ENCODE peak calls at places on chromosome X, in nine cellular contexts. One of them, this sample, is unnamed.

GRCh38 chrX:146278381-146278780 is 460.8 kb downstream of the SLITRK2 start:
- DNase-seq in lower leg skin: no peak
- DNase-seq in HFF-Myc: no peak
- DNase-seq in mesenchymal stem cell: no peak
- DNase-seq in GM23338: peak; percentile 40
- DNase-seq in left ventricle myocardium inferior: no peak
- DNase-seq in foreskin fibroblast: no peak
- DNase-seq in AG04450: no peak
- DNase-seq in GM12865: no peak
- DNase-seq in this sample: no peak

GRCh38 chrX:25013593-25014365 is 2.0 kb downstream of the ARX start:
- DNase-seq in lower leg skin: no peak
- DNase-seq in HFF-Myc: no peak
- DNase-seq in mesenchymal stem cell: no peak
- DNase-seq in GM23338: no peak
- DNase-seq in left ventricle myocardium inferior: no peak
- DNase-seq in foreskin fibroblast: no peak
- DNase-seq in AG04450: no peak
- DNase-seq in GM12865: peak; percentile 44
- DNase-seq in this sample: no peak

GRCh38 chrX:65035451-65035779 is 59.2 kb upstream of the ZC4H2 start:
- DNase-seq in lower leg skin: no peak
- DNase-seq in HFF-Myc: no peak
- DNase-seq in mesenchymal stem cell: no peak
- DNase-seq in GM23338: peak; percentile 28
- DNase-seq in left ventricle myocardium inferior: peak; percentile 15
- DNase-seq in foreskin fibroblast: peak; percentile 5
- DNase-seq in AG04450: no peak
- DNase-seq in GM12865: no peak
- DNase-seq in this sample: no peak

GRCh38 chrX:139881572-139881971 is 51.3 kb downstream of the ATP11C start:
- DNase-seq in lower leg skin: no peak
- DNase-seq in HFF-Myc: no peak
- DNase-seq in mesenchymal stem cell: peak; percentile 69
- DNase-seq in GM23338: no peak
- DNase-seq in left ventricle myocardium inferior: no peak
- DNase-seq in foreskin fibroblast: no peak
- DNase-seq in AG04450: no peak
- DNase-seq in GM12865: no peak
- DNase-seq in this sample: no peak

GRCh38 chrX:16687514-16687913 is 25.0 kb downstream of the CTPS2 start:
- DNase-seq in lower leg skin: no peak
- DNase-seq in HFF-Myc: no peak
- DNase-seq in mesenchymal stem cell: peak; percentile 1
- DNase-seq in GM23338: no peak
- DNase-seq in left ventricle myocardium inferior: no peak
- DNase-seq in foreskin fibroblast: no peak
- DNase-seq in AG04450: no peak
- DNase-seq in GM12865: no peak
- DNase-seq in this sample: no peak

GRCh38 chrX:39930777-39931553 is 166.8 kb downstream of the BCOR start:
- DNase-seq in lower leg skin: no peak
- DNase-seq in HFF-Myc: no peak
- DNase-seq in mesenchymal stem cell: no peak
- DNase-seq in GM23338: no peak
- DNase-seq in left ventricle myocardium inferior: no peak
- DNase-seq in foreskin fibroblast: no peak
- DNase-seq in AG04450: no peak
- DNase-seq in GM12865: no peak
- DNase-seq in this sample: no peak

GRCh38 chrX:116317409-116317808 is 119.0 kb upstream of the SLC6A14 start:
- DNase-seq in lower leg skin: no peak
- DNase-seq in HFF-Myc: peak; percentile 0
- DNase-seq in mesenchymal stem cell: peak; percentile 56
- DNase-seq in GM23338: peak; percentile 1
- DNase-seq in left ventricle myocardium inferior: peak; percentile 14
- DNase-seq in foreskin fibroblast: no peak
- DNase-seq in AG04450: no peak
- DNase-seq in GM12865: no peak
- DNase-seq in this sample: no peak

GRCh38 chrX:123779908-123780396 is 47.1 kb upstream of the THOC2 start:
- DNase-seq in lower leg skin: no peak
- DNase-seq in HFF-Myc: no peak
- DNase-seq in mesenchymal stem cell: no peak
- DNase-seq in GM23338: no peak
- DNase-seq in left ventricle myocardium inferior: no peak
- DNase-seq in foreskin fibroblast: no peak
- DNase-seq in AG04450: no peak
- DNase-seq in GM12865: no peak
- DNase-seq in this sample: no peak

GRCh38 chrX:136747003-136747986 is 33.4 kb downstream of the ARHGEF6 start:
- DNase-seq in lower leg skin: no peak
- DNase-seq in HFF-Myc: no peak
- DNase-seq in mesenchymal stem cell: no peak
- DNase-seq in GM23338: no peak
- DNase-seq in left ventricle myocardium inferior: no peak
- DNase-seq in foreskin fibroblast: no peak
- DNase-seq in AG04450: no peak
- DNase-seq in GM12865: peak; percentile 40
- DNase-seq in this sample: no peak

GRCh38 chrX:39275500-39276068 is 474.3 kb downstream of the MID1IP1 start:
- DNase-seq in lower leg skin: no peak
- DNase-seq in HFF-Myc: no peak
- DNase-seq in mesenchymal stem cell: no peak
- DNase-seq in GM23338: no peak
- DNase-seq in left ventricle myocardium inferior: no peak
- DNase-seq in foreskin fibroblast: no peak
- DNase-seq in AG04450: no peak
- DNase-seq in GM12865: no peak
- DNase-seq in this sample: no peak

GRCh38 chrX:72540318-72540717 is 32.3 kb downstream of the HDAC8 start:
- DNase-seq in lower leg skin: no peak
- DNase-seq in HFF-Myc: no peak
- DNase-seq in mesenchymal stem cell: peak; percentile 26
- DNase-seq in GM23338: peak; percentile 39
- DNase-seq in left ventricle myocardium inferior: no peak
- DNase-seq in foreskin fibroblast: no peak
- DNase-seq in AG04450: peak; percentile 6
- DNase-seq in GM12865: peak; percentile 3
- DNase-seq in this sample: no peak

GRCh38 chrX:63686878-63687714 is 97.9 kb downstream of the ARHGEF9 start:
- DNase-seq in lower leg skin: no peak
- DNase-seq in HFF-Myc: peak; percentile 25
- DNase-seq in mesenchymal stem cell: peak; percentile 57
- DNase-seq in GM23338: peak; percentile 73
- DNase-seq in left ventricle myocardium inferior: no peak
- DNase-seq in foreskin fibroblast: peak; percentile 12
- DNase-seq in AG04450: peak; percentile 4
- DNase-seq in GM12865: peak; percentile 28
- DNase-seq in this sample: no peak

GRCh38 chrX:106035064-106035463 is 3.5 kb downstream of the SERPINA7 start:
- DNase-seq in lower leg skin: no peak
- DNase-seq in HFF-Myc: no peak
- DNase-seq in mesenchymal stem cell: no peak
- DNase-seq in GM23338: peak; percentile 14
- DNase-seq in left ventricle myocardium inferior: no peak
- DNase-seq in foreskin fibroblast: no peak
- DNase-seq in AG04450: no peak
- DNase-seq in GM12865: no peak
- DNase-seq in this sample: no peak

GRCh38 chrX:41332408-41332987 is 1.5 kb upstream of the DDX3X start:
- DNase-seq in lower leg skin: peak; percentile 28
- DNase-seq in HFF-Myc: no peak
- DNase-seq in mesenchymal stem cell: no peak
- DNase-seq in GM23338: peak; percentile 24
- DNase-seq in left ventricle myocardium inferior: peak; percentile 13
- DNase-seq in foreskin fibroblast: no peak
- DNase-seq in AG04450: no peak
- DNase-seq in GM12865: peak; percentile 54
- DNase-seq in this sample: peak; percentile 6

GRCh38 chrX:71106427-71106826 is at the start of gene CXorf65:
- DNase-seq in lower leg skin: no peak
- DNase-seq in HFF-Myc: no peak
- DNase-seq in mesenchymal stem cell: no peak
- DNase-seq in GM23338: no peak
- DNase-seq in left ventricle myocardium inferior: no peak
- DNase-seq in foreskin fibroblast: no peak
- DNase-seq in AG04450: no peak
- DNase-seq in GM12865: no peak
- DNase-seq in this sample: no peak

GRCh38 chrX:17567173-17567572 is 170.1 kb upstream of the SCML1 start:
- DNase-seq in lower leg skin: no peak
- DNase-seq in HFF-Myc: no peak
- DNase-seq in mesenchymal stem cell: no peak
- DNase-seq in GM23338: no peak
- DNase-seq in left ventricle myocardium inferior: no peak
- DNase-seq in foreskin fibroblast: no peak
- DNase-seq in AG04450: no peak
- DNase-seq in GM12865: no peak
- DNase-seq in this sample: no peak

GRCh38 chrX:139530550-139530949 is at the start of gene F9:
- DNase-seq in lower leg skin: no peak
- DNase-seq in HFF-Myc: no peak
- DNase-seq in mesenchymal stem cell: no peak
- DNase-seq in GM23338: no peak
- DNase-seq in left ventricle myocardium inferior: no peak
- DNase-seq in foreskin fibroblast: no peak
- DNase-seq in AG04450: no peak
- DNase-seq in GM12865: no peak
- DNase-seq in this sample: no peak

GRCh38 chrX:57904481-57904880 is 5.8 kb downstream of the ZXDA start:
- DNase-seq in lower leg skin: no peak
- DNase-seq in HFF-Myc: no peak
- DNase-seq in mesenchymal stem cell: no peak
- DNase-seq in GM23338: no peak
- DNase-seq in left ventricle myocardium inferior: no peak
- DNase-seq in foreskin fibroblast: no peak
- DNase-seq in AG04450: no peak
- DNase-seq in GM12865: no peak
- DNase-seq in this sample: no peak

GRCh38 chrX:57902633-57903032 is 7.6 kb downstream of the ZXDA start:
- DNase-seq in lower leg skin: no peak
- DNase-seq in HFF-Myc: no peak
- DNase-seq in mesenchymal stem cell: no peak
- DNase-seq in GM23338: no peak
- DNase-seq in left ventricle myocardium inferior: no peak
- DNase-seq in foreskin fibroblast: no peak
- DNase-seq in AG04450: no peak
- DNase-seq in GM12865: no peak
- DNase-seq in this sample: no peak

GRCh38 chrX:57900961-57901360 is 9.3 kb downstream of the ZXDA start:
- DNase-seq in lower leg skin: no peak
- DNase-seq in HFF-Myc: no peak
- DNase-seq in mesenchymal stem cell: no peak
- DNase-seq in GM23338: no peak
- DNase-seq in left ventricle myocardium inferior: no peak
- DNase-seq in foreskin fibroblast: no peak
- DNase-seq in AG04450: no peak
- DNase-seq in GM12865: no peak
- DNase-seq in this sample: no peak

GRCh38 chrX:57906790-57907189 is 3.5 kb downstream of the ZXDA start:
- DNase-seq in lower leg skin: no peak
- DNase-seq in HFF-Myc: no peak
- DNase-seq in mesenchymal stem cell: no peak
- DNase-seq in GM23338: no peak
- DNase-seq in left ventricle myocardium inferior: no peak
- DNase-seq in foreskin fibroblast: peak; percentile 35
- DNase-seq in AG04450: no peak
- DNase-seq in GM12865: no peak
- DNase-seq in this sample: no peak

GRCh38 chrX:57905141-57905540 is 5.1 kb downstream of the ZXDA start:
- DNase-seq in lower leg skin: no peak
- DNase-seq in HFF-Myc: no peak
- DNase-seq in mesenchymal stem cell: no peak
- DNase-seq in GM23338: no peak
- DNase-seq in left ventricle myocardium inferior: no peak
- DNase-seq in foreskin fibroblast: no peak
- DNase-seq in AG04450: no peak
- DNase-seq in GM12865: no peak
- DNase-seq in this sample: no peak
- H3K4me3 ChIP-seq in lower leg skin: no peak overlapping the region
- H3K4me3 ChIP-seq in HFF-Myc: no peak overlapping the region
- H3K4me3 ChIP-seq in mesenchymal stem cell: peak overlapping the region; percentile 65
- H3K4me3 ChIP-seq in GM23338: no peak overlapping the region
- H3K4me3 ChIP-seq in left ventricle myocardium inferior: peak overlapping the region; percentile 54
- H3K4me3 ChIP-seq in foreskin fibroblast: peak overlapping the region; percentile 40
- H3K4me3 ChIP-seq in AG04450: no peak overlapping the region
- H3K4me3 ChIP-seq in GM12865: no peak overlapping the region
- H3K4me3 ChIP-seq in this sample: no peak overlapping the region

GRCh38 chrX:9222299-9222698 is 188.4 kb upstream of the FAM9B start:
- DNase-seq in lower leg skin: no peak
- DNase-seq in HFF-Myc: no peak
- DNase-seq in mesenchymal stem cell: no peak
- DNase-seq in GM23338: no peak
- DNase-seq in left ventricle myocardium inferior: no peak
- DNase-seq in foreskin fibroblast: no peak
- DNase-seq in AG04450: no peak
- DNase-seq in GM12865: no peak
- DNase-seq in this sample: no peak
- H3K4me3 ChIP-seq in lower leg skin: no peak overlapping the region
- H3K4me3 ChIP-seq in HFF-Myc: no peak overlapping the region
- H3K4me3 ChIP-seq in mesenchymal stem cell: no peak overlapping the region
- H3K4me3 ChIP-seq in GM23338: no peak overlapping the region
- H3K4me3 ChIP-seq in left ventricle myocardium inferior: no peak overlapping the region
- H3K4me3 ChIP-seq in foreskin fibroblast: no peak overlapping the region
- H3K4me3 ChIP-seq in AG04450: no peak overlapping the region
- H3K4me3 ChIP-seq in GM12865: no peak overlapping the region
- H3K4me3 ChIP-seq in this sample: no peak overlapping the region

DNA sequence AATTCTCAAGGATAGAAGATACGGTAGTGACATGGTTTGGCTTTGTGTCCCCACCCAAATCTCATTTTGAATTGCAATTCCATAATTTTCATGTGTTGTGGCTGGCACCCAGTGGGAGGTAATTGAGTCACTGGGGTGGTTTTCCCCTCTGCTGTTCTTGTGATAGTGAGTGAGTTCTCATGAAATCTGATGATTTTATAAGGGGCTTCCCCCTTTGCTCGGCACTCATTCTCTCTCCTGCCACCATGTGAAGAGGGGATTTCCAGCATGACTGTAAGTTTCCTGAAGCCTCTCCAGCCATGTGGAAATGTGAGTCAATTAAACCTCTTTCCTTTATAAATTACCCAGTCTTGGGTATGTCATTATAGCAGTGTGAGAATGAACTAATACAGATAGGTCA is 8.5 kb upstream of the SPANXN4 start:
- DNase-seq in lower leg skin: no peak
- DNase-seq in HFF-Myc: no peak
- DNase-seq in mesenchymal stem cell: no peak
- DNase-seq in GM23338: no peak
- DNase-seq in left ventricle myocardium inferior: no peak
- DNase-seq in foreskin fibroblast: no peak
- DNase-seq in AG04450: no peak
- DNase-seq in GM12865: peak; percentile 24
- DNase-seq in this sample: no peak
- H3K4me3 ChIP-seq in lower leg skin: no peak overlapping the region
- H3K4me3 ChIP-seq in HFF-Myc: no peak overlapping the region
- H3K4me3 ChIP-seq in mesenchymal stem cell: no peak overlapping the region
- H3K4me3 ChIP-seq in GM23338: no peak overlapping the region
- H3K4me3 ChIP-seq in left ventricle myocardium inferior: no peak overlapping the region
- H3K4me3 ChIP-seq in foreskin fibroblast: no peak overlapping the region
- H3K4me3 ChIP-seq in AG04450: no peak overlapping the region
- H3K4me3 ChIP-seq in GM12865: no peak overlapping the region
- H3K4me3 ChIP-seq in this sample: no peak overlapping the region

GRCh38 chrX:120570201-120570600 is 9.4 kb upstream of the CUL4B start:
- DNase-seq in lower leg skin: no peak
- DNase-seq in HFF-Myc: no peak
- DNase-seq in mesenchymal stem cell: no peak
- DNase-seq in GM23338: no peak
- DNase-seq in left ventricle myocardium inferior: no peak
- DNase-seq in foreskin fibroblast: no peak
- DNase-seq in AG04450: no peak
- DNase-seq in GM12865: no peak
- DNase-seq in this sample: no peak

GRCh38 chrX:120575379-120576114 is 14.8 kb upstream of the CUL4B start:
- DNase-seq in lower leg skin: no peak
- DNase-seq in HFF-Myc: no peak
- DNase-seq in mesenchymal stem cell: no peak
- DNase-seq in GM23338: peak; percentile 42
- DNase-seq in left ventricle myocardium inferior: no peak
- DNase-seq in foreskin fibroblast: no peak
- DNase-seq in AG04450: no peak
- DNase-seq in GM12865: no peak
- DNase-seq in this sample: no peak
- H3K4me3 ChIP-seq in lower leg skin: no peak overlapping the region
- H3K4me3 ChIP-seq in HFF-Myc: no peak overlapping the region
- H3K4me3 ChIP-seq in mesenchymal stem cell: no peak overlapping the region
- H3K4me3 ChIP-seq in GM23338: no peak overlapping the region
- H3K4me3 ChIP-seq in left ventricle myocardium inferior: no peak overlapping the region
- H3K4me3 ChIP-seq in foreskin fibroblast: no peak overlapping the region
- H3K4me3 ChIP-seq in AG04450: no peak overlapping the region
- H3K4me3 ChIP-seq in GM12865: no peak overlapping the region
- H3K4me3 ChIP-seq in this sample: no peak overlapping the region

This sample was measured in effector memory CD4-positive, alpha-beta T cell.